ENCODE peak calls at places on chromosomes 4 and X, in four cellular contexts. L is cardiac muscle cell, P is tibial artery, D is DND-41. K is an unnamed sample.
A peak's percentile ranks its signal among the peaks of the same experiment; 100 is the strongest.

GRCh38 chr4:8123865-8124264 is 34.7 kb downstream of the ABLIM2 start:
- DNase-seq in L (no peak), D (no peak), P (no peak), K (no peak)

GRCh38 chr4:106051496-106051895 is 156.2 kb downstream of the NPNT start:
- DNase-seq in P (no peak), L (no peak), D (no peak), K (no peak)

GRCh38 chrX:10121787-10122186 is 35.0 kb upstream of the CLCN4 start:
- DNase-seq in L (no peak), D (no peak), P (no peak), K (peak; percentile 41)

GRCh38 chrX:133068461-133068860 is 28.4 kb downstream of the USP26 start:
- DNase-seq in P (no peak), L (no peak), D (no peak), K (no peak)

GRCh38 chr4:178240891-178241290 is 798.7 kb upstream of the AGA start:
- DNase-seq in P (no peak), L (no peak), D (no peak), K (no peak)

GRCh38 chrX:143336261-143336660 is 181.0 kb downstream of the SPANXN3 start:
- DNase-seq in L (no peak), P (no peak), D (no peak), K (no peak)

GRCh38 chr4:153651041-153651960 is 32.8 kb upstream of the TLR2 start:
- DNase-seq in P (peak; percentile 72), D (peak; percentile 68), L (no peak), K (peak; percentile 28)

GRCh38 chrX:51851507-51852085 is 41.8 kb upstream of the MAGED1 start:
- DNase-seq in L (no peak), D (no peak), P (no peak), K (no peak)

GRCh38 chrX:39627257-39627656 is 470.5 kb downstream of the BCOR start:
- DNase-seq in D (no peak), L (no peak), P (no peak), K (no peak)

GRCh38 chrX:39736219-39737211 is 361.2 kb downstream of the BCOR start:
- DNase-seq in D (no peak), P (peak; percentile 89), L (no peak), K (peak; percentile 53)

GRCh38 chr4:24015782-24016181 is 125.9 kb upstream of the PPARGC1A start:
- DNase-seq in P (no peak), D (no peak), L (no peak), K (no peak)

GRCh38 chr4:169268951-169269781 is 1.6 kb downstream of the SH3RF1 start:
- DNase-seq in L (no peak), P (no peak), D (no peak), K (peak; percentile 31)

GRCh38 chr4:6331018-6331417 is 61.4 kb downstream of the WFS1 start:
- DNase-seq in D (peak; percentile 29), P (no peak), L (no peak), K (peak; percentile 23)

GRCh38 chrX:31213941-31214340 is 142.1 kb upstream of the FTHL17 start:
- DNase-seq in L (peak; percentile 28), P (no peak), D (no peak), K (no peak)

GRCh38 chr4:153318696-153319320 is 25.7 kb upstream of the MND1 start:
- DNase-seq in D (peak; percentile 28), L (peak; percentile 63), P (no peak), K (no peak)

GRCh38 chr4:186227221-186227620 is at the start of gene KLKB1:
- DNase-seq in P (no peak), D (no peak), L (no peak), K (no peak)

GRCh38 chrX:78769933-78770332 is 22.4 kb downstream of the LPAR4 start:
- DNase-seq in L (no peak), P (no peak), D (no peak), K (no peak)

GRCh38 chr4:150078041-150078995 is at the start of gene DCLK2:
- DNase-seq in D (no peak), P (peak; percentile 65), L (peak; percentile 78), K (peak; percentile 59)

GRCh38 chr4:106868381-106869035 is 167.6 kb downstream of the DKK2 start:
- DNase-seq in P (no peak), D (no peak), L (no peak), K (no peak)

GRCh38 chrX:356385-357034 is 30.2 kb downstream of the PPP2R3B start:
- DNase-seq in P (no peak), D (no peak), L (no peak), K (no peak)

GRCh38 chrX:102712216-102712966 is at the start of gene GPRASP2:
- DNase-seq in P (peak; percentile 54), L (peak; percentile 55), D (no peak), K (peak; percentile 38)

GRCh38 chr4:96766359-96766758 is 926.5 kb downstream of the PDHA2 start:
- DNase-seq in L (no peak), D (no peak), P (no peak), K (no peak)

GRCh38 chr4:42428036-42428435 is 30.7 kb downstream of the SHISA3 start:
- DNase-seq in L (no peak), D (no peak), P (no peak), K (no peak)

GRCh38 chr4:158624889-158625478 is 46.7 kb downstream of the C4orf46 start:
- DNase-seq in D (no peak), L (peak; percentile 59), P (no peak), K (no peak)

GRCh38 chrX:13837290-13837745 is 20.4 kb upstream of the GPM6B start:
- DNase-seq in P (no peak), L (no peak), D (no peak), K (no peak)

GRCh38 chrX:118550792-118551191 is 55.2 kb downstream of the DOCK11 start:
- DNase-seq in L (no peak), D (no peak), P (no peak), K (no peak)

GRCh38 chr4:57163530-57164459 is 53.6 kb upstream of the IGFBP7 start:
- DNase-seq in L (peak; percentile 90), D (peak; percentile 48), P (peak; percentile 78), K (peak; percentile 79)

GRCh38 chr4:156971168-156971601 is 414 bp downstream of the PDGFC start:
- DNase-seq in P (peak; percentile 27), L (peak; percentile 47), D (no peak), K (peak; percentile 21)

GRCh38 chrX:153610834-153611209 is 11.9 kb upstream of the CCNQ start:
- DNase-seq in P (no peak), L (no peak), D (no peak), K (no peak)

DNA sequence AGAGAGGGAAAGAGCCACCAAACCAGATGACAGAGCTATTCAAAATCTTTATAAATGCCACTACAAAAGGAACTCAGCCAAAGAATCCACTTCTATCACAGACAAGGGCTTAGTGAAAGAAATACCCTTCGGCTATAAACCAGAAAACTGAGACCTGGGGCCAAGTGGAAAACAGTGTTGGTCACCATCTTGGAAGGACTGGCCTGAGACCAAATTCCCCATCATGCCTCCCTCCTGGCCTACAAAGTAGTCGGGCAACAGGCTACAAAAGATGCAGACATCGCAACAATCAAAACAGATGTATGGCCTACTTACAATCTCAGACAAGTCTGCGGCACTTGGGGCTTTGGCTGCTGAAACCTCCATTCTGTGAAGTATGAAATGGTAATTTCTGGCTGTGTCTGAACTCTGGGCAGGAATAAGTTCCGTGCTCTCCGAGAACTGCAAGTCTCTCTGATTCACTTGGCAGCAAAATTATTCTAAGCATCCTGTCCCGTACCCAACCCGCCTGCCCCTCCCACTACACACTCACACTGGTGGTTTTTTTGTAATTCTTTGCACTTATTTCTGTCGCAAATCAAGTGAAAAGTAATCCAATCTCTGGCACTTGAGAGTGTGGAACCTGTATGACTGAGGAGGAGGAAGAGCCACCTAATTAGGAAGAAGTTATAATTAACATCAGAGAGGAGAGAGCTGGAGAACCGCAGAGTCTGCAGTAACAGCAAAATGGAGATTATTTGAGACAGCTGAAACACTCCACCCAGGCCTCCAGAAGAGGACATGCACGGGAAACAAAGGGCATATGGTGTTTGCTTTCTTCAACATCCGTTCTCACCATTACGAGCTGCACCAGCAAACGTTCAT is 87.8 kb downstream of the SH3KBP1 start:
- DNase-seq in D (no peak), P (peak; percentile 22), L (no peak), K (no peak)
- H3K27ac ChIP-seq in D (no peak overlapping the region), P (peak overlapping the region; percentile 41), L (peak overlapping the region; percentile 13), K (peak overlapping the region; percentile 20)

GRCh38 chr4:99679204-99679603 is 21.6 kb upstream of the C4orf54 start:
- DNase-seq in L (peak; percentile 94), D (no peak), P (no peak), K (no peak)

GRCh38 chr4:99679976-99680375 is 22.3 kb upstream of the C4orf54 start:
- DNase-seq in P (no peak), D (no peak), L (no peak), K (no peak)

GRCh38 chr4:99677161-99677560 is 19.5 kb upstream of the C4orf54 start:
- DNase-seq in D (no peak), L (no peak), P (no peak), K (no peak)
- H3K27ac ChIP-seq in D (no peak overlapping the region), L (no peak overlapping the region), P (no peak overlapping the region), K (no peak overlapping the region)

GRCh38 chrX:106951230-106951629 is 31.0 kb downstream of the CLDN2 start:
- DNase-seq in D (no peak), L (no peak), P (no peak), K (no peak)
- H3K27ac ChIP-seq in D (no peak overlapping the region), L (no peak overlapping the region), P (no peak overlapping the region), K (no peak overlapping the region)

GRCh38 chr4:148438047-148438446 is 4.2 kb downstream of the NR3C2 start:
- DNase-seq in D (no peak), L (no peak), P (no peak), K (no peak)

GRCh38 chr4:148436512-148436911 is 5.7 kb downstream of the NR3C2 start:
- DNase-seq in D (no peak), P (no peak), L (no peak), K (no peak)

GRCh38 chr4:148434075-148434773 is 8.0 kb downstream of the NR3C2 start:
- DNase-seq in L (no peak), D (no peak), P (no peak), K (no peak)

GRCh38 chr4:148435654-148436406 is 6.4 kb downstream of the NR3C2 start:
- DNase-seq in D (no peak), L (no peak), P (no peak), K (no peak)

GRCh38 chr4:148437439-148437838 is 4.8 kb downstream of the NR3C2 start:
- DNase-seq in D (no peak), L (no peak), P (no peak), K (no peak)
- H3K27ac ChIP-seq in D (no peak overlapping the region), L (no peak overlapping the region), P (no peak overlapping the region), K (no peak overlapping the region)

DNA sequence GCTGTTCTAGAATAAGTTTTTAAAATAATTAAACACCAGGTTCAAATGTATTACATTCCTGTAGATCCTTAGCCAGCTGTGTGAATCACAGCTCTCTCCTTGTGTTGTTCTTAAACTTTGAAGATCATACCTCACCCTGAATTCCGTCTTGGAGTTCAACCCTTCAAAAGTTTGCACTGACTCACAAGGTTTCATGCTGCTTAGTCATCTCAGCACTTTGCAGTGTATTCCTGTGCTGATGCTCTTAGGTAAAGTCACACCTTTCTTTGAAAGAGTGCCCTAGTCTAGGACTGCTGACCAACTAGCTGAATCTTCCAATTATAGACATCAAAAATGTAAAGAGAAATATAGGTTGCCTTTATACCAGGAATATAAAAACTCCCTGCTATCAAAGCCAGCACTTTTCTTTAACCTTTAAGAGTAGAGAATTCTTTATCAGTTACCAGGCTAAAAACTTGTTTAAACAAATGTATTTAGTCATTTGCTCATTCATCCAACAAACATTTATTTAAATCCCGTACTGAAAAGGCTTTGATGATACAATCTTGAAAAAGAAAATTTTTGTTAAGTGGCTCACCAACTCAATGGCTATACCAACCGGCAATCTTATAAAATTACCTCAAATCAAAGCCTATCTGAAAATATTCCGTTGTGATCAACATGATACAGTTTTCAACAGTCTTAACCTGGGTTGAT is 169.7 kb downstream of the RAP1GDS1 start:
- DNase-seq in P (no peak), D (no peak), L (no peak), K (no peak)
- H3K27ac ChIP-seq in P (no peak overlapping the region), D (no peak overlapping the region), L (no peak overlapping the region), K (no peak overlapping the region)